ENCODE peak calls at places on chromosomes 4 and X, in four cellular contexts. L is HuH-7.5; S is activated naive CD4-positive, alpha-beta T cell; A is amygdala. W is an unnamed sample.

GRCh38 chr4:102780476-102781144 is 19.8 kb upstream of the MANBA start:
- DNase-seq in L (no peak), S (no peak), A (no peak), W (no peak)

GRCh38 chr4:51858605-51859211 is 15.8 kb downstream of the DCUN1D4 start:
- DNase-seq in L (no peak), S (no peak), A (no peak), W (no peak)

GRCh38 chrX:68433155-68433980 is at the start of gene OPHN1:
- DNase-seq in L (peak; percentile 6), S (no peak), A (peak; percentile 56), W (no peak)

GRCh38 chr4:100187781-100188180 is 2.5 kb downstream of the DDIT4L start:
- DNase-seq in L (no peak), S (no peak), A (no peak), W (no peak)

GRCh38 chr4:38044060-38044459 is 83.9 kb downstream of the PTTG2 start:
- DNase-seq in L (no peak), S (no peak), A (no peak), W (no peak)

GRCh38 chr4:40254961-40255721 is 58.3 kb downstream of the RHOH start:
- DNase-seq in L (no peak), S (no peak), A (no peak), W (no peak)

GRCh38 chr4:169492436-169493163 is 119.8 kb downstream of the NEK1 start:
- DNase-seq in L (peak; percentile 27), S (no peak), A (no peak), W (peak; percentile 11)

GRCh38 chrX:15525664-15526416 is 25.2 kb downstream of the BMX start:
- DNase-seq in L (no peak), S (no peak), A (no peak), W (no peak)

GRCh38 chr4:54077812-54078211 is 13.4 kb upstream of the CHIC2 start:
- DNase-seq in L (no peak), S (no peak), A (no peak), W (peak; percentile 91)

GRCh38 chr4:39606747-39607146 is 31.9 kb downstream of the SMIM14 start:
- DNase-seq in L (no peak), S (no peak), A (no peak), W (no peak)

GRCh38 chr4:53557601-53558000 is 33.7 kb downstream of the LNX1 start:
- DNase-seq in L (no peak), S (no peak), A (no peak), W (no peak)

GRCh38 chr4:170001688-170002267 is 24.4 kb downstream of the MFAP3L start:
- DNase-seq in L (no peak), S (no peak), A (no peak), W (no peak)

GRCh38 chr4:139665690-139666529 is at the start of gene MGST2:
- DNase-seq in L (peak; percentile 50), S (no peak), A (peak; percentile 16), W (peak; percentile 27)

GRCh38 chrX:42490111-42490510 is 287.9 kb downstream of the PPP1R2C start:
- DNase-seq in L (no peak), S (no peak), A (no peak), W (no peak)

GRCh38 chr4:26576171-26576829 is 7.6 kb upstream of the TBC1D19 start:
- DNase-seq in L (peak; percentile 29), S (no peak), A (no peak), W (no peak)

GRCh38 chrX:153465691-153466380 is 4.5 kb downstream of the HAUS7 start:
- DNase-seq in L (no peak), S (no peak), A (no peak), W (no peak)

GRCh38 chr4:139647184-139647583 is 18.4 kb upstream of the MGST2 start:
- DNase-seq in L (no peak), S (no peak), A (no peak), W (no peak)

GRCh38 chrX:42691196-42691595 is 86.8 kb downstream of the PPP1R2C start:
- DNase-seq in L (no peak), S (no peak), A (no peak), W (no peak)